ENCODE peak calls at places on chromosomes 16 and 17, in nine cellular contexts. One of them, this sample, is unnamed.
A peak's percentile ranks its signal among the peaks of the same experiment; 100 is the strongest.

GRCh38 chr17:19424934-19425868 is 14.2 kb downstream of the RNF112 start:
- DNase-seq in uterus: no peak
- DNase-seq in MM.1S: no peak
- DNase-seq in IMR-90: peak; percentile 23
- DNase-seq in neural progenitor cell: no peak
- DNase-seq in lung: no peak
- DNase-seq in keratinocyte: no peak
- DNase-seq in cardiac muscle cell: no peak
- DNase-seq in esophagus squamous epithelium: no peak
- DNase-seq in this sample: no peak

GRCh38 chr17:73257516-73257915 is 4.2 kb downstream of the CPSF4L start:
- DNase-seq in IMR-90: no peak
- DNase-seq in cardiac muscle cell: no peak
- DNase-seq in neural progenitor cell: no peak
- DNase-seq in lung: no peak
- DNase-seq in keratinocyte: no peak
- DNase-seq in uterus: peak; percentile 33
- DNase-seq in esophagus squamous epithelium: no peak
- DNase-seq in MM.1S: no peak
- DNase-seq in this sample: no peak

GRCh38 chr16:12522334-12522733 is 281.4 kb downstream of the CPPED1 start:
- DNase-seq in lung: no peak
- DNase-seq in IMR-90: no peak
- DNase-seq in cardiac muscle cell: no peak
- DNase-seq in neural progenitor cell: no peak
- DNase-seq in keratinocyte: no peak
- DNase-seq in uterus: no peak
- DNase-seq in MM.1S: no peak
- DNase-seq in esophagus squamous epithelium: no peak
- DNase-seq in this sample: no peak

GRCh38 chr17:71628306-71628705 is 492.5 kb upstream of the SOX9 start:
- DNase-seq in neural progenitor cell: no peak
- DNase-seq in lung: no peak
- DNase-seq in cardiac muscle cell: no peak
- DNase-seq in keratinocyte: no peak
- DNase-seq in uterus: no peak
- DNase-seq in MM.1S: no peak
- DNase-seq in IMR-90: no peak
- DNase-seq in esophagus squamous epithelium: no peak
- DNase-seq in this sample: no peak

GRCh38 chr16:58614212-58614611 is 15.4 kb downstream of the CNOT1 start:
- DNase-seq in cardiac muscle cell: no peak
- DNase-seq in IMR-90: peak; percentile 69
- DNase-seq in MM.1S: no peak
- DNase-seq in uterus: no peak
- DNase-seq in esophagus squamous epithelium: no peak
- DNase-seq in neural progenitor cell: no peak
- DNase-seq in keratinocyte: no peak
- DNase-seq in lung: no peak
- DNase-seq in this sample: no peak

GRCh38 chr16:9954181-9954580 is 228.0 kb downstream of the GRIN2A start:
- DNase-seq in lung: no peak
- DNase-seq in keratinocyte: no peak
- DNase-seq in neural progenitor cell: no peak
- DNase-seq in MM.1S: no peak
- DNase-seq in cardiac muscle cell: no peak
- DNase-seq in uterus: no peak
- DNase-seq in esophagus squamous epithelium: no peak
- DNase-seq in IMR-90: no peak
- DNase-seq in this sample: no peak

GRCh38 chr17:80109713-80110446 is 8.5 kb downstream of the GAA start:
- DNase-seq in IMR-90: no peak
- DNase-seq in cardiac muscle cell: no peak
- DNase-seq in MM.1S: no peak
- DNase-seq in esophagus squamous epithelium: no peak
- DNase-seq in neural progenitor cell: no peak
- DNase-seq in keratinocyte: peak; percentile 89
- DNase-seq in uterus: no peak
- DNase-seq in lung: no peak
- DNase-seq in this sample: peak; percentile 94

GRCh38 chr17:4101127-4101798 is 41.6 kb downstream of the ZZEF1 start:
- DNase-seq in cardiac muscle cell: no peak
- DNase-seq in MM.1S: peak; percentile 85
- DNase-seq in neural progenitor cell: no peak
- DNase-seq in IMR-90: peak; percentile 40
- DNase-seq in uterus: no peak
- DNase-seq in esophagus squamous epithelium: no peak
- DNase-seq in keratinocyte: no peak
- DNase-seq in lung: no peak
- DNase-seq in this sample: no peak

GRCh38 chr17:49439673-49440571 is 25.2 kb upstream of the PHB1 start:
- DNase-seq in lung: no peak
- DNase-seq in MM.1S: no peak
- DNase-seq in neural progenitor cell: peak; percentile 22
- DNase-seq in IMR-90: peak; percentile 37
- DNase-seq in uterus: no peak
- DNase-seq in keratinocyte: no peak
- DNase-seq in cardiac muscle cell: no peak
- DNase-seq in esophagus squamous epithelium: no peak
- DNase-seq in this sample: peak; percentile 56

GRCh38 chr16:70391881-70392481 is 45.3 kb downstream of the DDX19A start:
- DNase-seq in esophagus squamous epithelium: no peak
- DNase-seq in IMR-90: peak; percentile 70
- DNase-seq in MM.1S: no peak
- DNase-seq in uterus: peak; percentile 55
- DNase-seq in neural progenitor cell: no peak
- DNase-seq in lung: no peak
- DNase-seq in keratinocyte: no peak
- DNase-seq in cardiac muscle cell: no peak
- DNase-seq in this sample: no peak

GRCh38 chr16:84161011-84161410 is 15.9 kb downstream of the DNAAF1 start:
- DNase-seq in cardiac muscle cell: no peak
- DNase-seq in esophagus squamous epithelium: no peak
- DNase-seq in keratinocyte: no peak
- DNase-seq in lung: no peak
- DNase-seq in neural progenitor cell: no peak
- DNase-seq in IMR-90: no peak
- DNase-seq in MM.1S: no peak
- DNase-seq in uterus: no peak
- DNase-seq in this sample: no peak

GRCh38 chr16:65124596-65124995 is 2.7 kb upstream of the CDH11 start:
- DNase-seq in neural progenitor cell: no peak
- DNase-seq in cardiac muscle cell: no peak
- DNase-seq in keratinocyte: no peak
- DNase-seq in IMR-90: no peak
- DNase-seq in MM.1S: no peak
- DNase-seq in lung: no peak
- DNase-seq in esophagus squamous epithelium: no peak
- DNase-seq in uterus: no peak
- DNase-seq in this sample: no peak

GRCh38 chr17:31320231-31320630 is 1.2 kb downstream of the EVI2A start:
- DNase-seq in cardiac muscle cell: no peak
- DNase-seq in uterus: no peak
- DNase-seq in esophagus squamous epithelium: no peak
- DNase-seq in MM.1S: peak; percentile 43
- DNase-seq in IMR-90: no peak
- DNase-seq in lung: no peak
- DNase-seq in neural progenitor cell: no peak
- DNase-seq in keratinocyte: no peak
- DNase-seq in this sample: no peak

GRCh38 chr17:62690168-62690897 is 62.9 kb downstream of the MRC2 start:
- DNase-seq in keratinocyte: no peak
- DNase-seq in MM.1S: no peak
- DNase-seq in neural progenitor cell: no peak
- DNase-seq in esophagus squamous epithelium: no peak
- DNase-seq in uterus: no peak
- DNase-seq in lung: no peak
- DNase-seq in IMR-90: no peak
- DNase-seq in cardiac muscle cell: no peak
- DNase-seq in this sample: no peak
- TF ChIP-seq CTCF in keratinocyte: no peak
- TF ChIP-seq CTCF in MM.1S: no peak
- TF ChIP-seq CTCF in neural progenitor cell: no peak
- TF ChIP-seq CTCF in esophagus squamous epithelium: no peak
- TF ChIP-seq CTCF in uterus: no peak
- TF ChIP-seq CTCF in lung: no peak
- TF ChIP-seq CTCF in IMR-90: peak; percentile 8
- TF ChIP-seq CTCF in cardiac muscle cell: no peak
- TF ChIP-seq CTCF in this sample: no peak

GRCh38 chr16:4412159-4412558 is 4.2 kb downstream of the CORO7 start:
- DNase-seq in MM.1S: no peak
- DNase-seq in uterus: no peak
- DNase-seq in lung: no peak
- DNase-seq in cardiac muscle cell: no peak
- DNase-seq in IMR-90: no peak
- DNase-seq in keratinocyte: no peak
- DNase-seq in neural progenitor cell: no peak
- DNase-seq in esophagus squamous epithelium: no peak
- DNase-seq in this sample: no peak
- H3K9me3 ChIP-seq in MM.1S: no peaks in the 10 kb centered on the region
- H3K9me3 ChIP-seq in uterus: no peaks in the 10 kb centered on the region
- H3K9me3 ChIP-seq in lung: no peaks in the 10 kb centered on the region
- H3K9me3 ChIP-seq in cardiac muscle cell: no peaks in the 10 kb centered on the region
- H3K9me3 ChIP-seq in IMR-90: no peaks in the 10 kb centered on the region
- H3K9me3 ChIP-seq in keratinocyte: no peaks in the 10 kb centered on the region
- H3K9me3 ChIP-seq in neural progenitor cell: no peaks in the 10 kb centered on the region
- H3K9me3 ChIP-seq in esophagus squamous epithelium: no peaks in the 10 kb centered on the region
- H3K9me3 ChIP-seq in this sample: no peaks in the 10 kb centered on the region

DNA sequence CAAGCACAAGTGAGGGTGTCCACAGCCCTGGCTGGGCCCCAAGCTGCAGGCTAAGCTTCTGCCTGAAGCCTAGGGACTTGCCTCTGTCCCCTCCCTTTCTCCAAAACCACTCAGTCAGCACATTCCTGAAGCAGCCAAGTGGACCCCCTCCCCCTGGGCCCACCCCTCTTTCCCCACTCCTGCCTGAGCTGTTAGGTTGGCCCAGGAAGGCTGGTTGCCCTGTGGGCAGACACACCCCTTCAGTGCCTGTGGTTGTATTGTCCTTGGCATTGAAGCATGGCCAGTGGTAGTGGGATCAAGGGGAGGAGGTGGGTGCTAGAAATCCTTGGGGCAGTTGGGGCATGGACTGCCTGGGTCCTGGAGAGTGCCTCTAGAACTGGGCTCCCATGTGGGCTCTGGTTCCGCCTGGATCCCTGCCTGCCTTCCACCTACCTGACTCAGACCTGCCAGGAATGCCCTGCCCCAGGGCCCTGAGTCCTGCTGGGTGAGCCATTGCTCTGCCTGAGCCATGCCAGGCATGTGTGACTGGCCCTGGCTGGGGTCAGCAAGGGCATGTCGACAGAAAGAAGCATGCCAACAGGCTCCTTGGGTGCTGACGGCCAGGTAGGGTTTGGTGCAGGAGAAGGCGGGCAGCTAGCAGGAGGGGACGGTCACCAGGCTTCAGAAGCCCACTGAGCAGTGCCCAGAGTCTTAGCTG is 2.1 kb downstream of the TRAF4 start:
- DNase-seq in neural progenitor cell: no peak
- DNase-seq in IMR-90: no peak
- DNase-seq in keratinocyte: peak; percentile 77
- DNase-seq in lung: peak; percentile 55
- DNase-seq in cardiac muscle cell: no peak
- DNase-seq in uterus: no peak
- DNase-seq in esophagus squamous epithelium: no peak
- DNase-seq in MM.1S: no peak
- DNase-seq in this sample: peak; percentile 95
- H3K4me1 ChIP-seq in neural progenitor cell: peaks cover 16% of the 10 kb centered on the region
- H3K4me1 ChIP-seq in IMR-90: peaks cover 16% of the 10 kb centered on the region
- H3K4me1 ChIP-seq in keratinocyte: peaks cover 36% of the 10 kb centered on the region
- H3K4me1 ChIP-seq in lung: peaks cover 16% of the 10 kb centered on the region
- H3K4me1 ChIP-seq in cardiac muscle cell: peaks cover 15% of the 10 kb centered on the region
- H3K4me1 ChIP-seq in uterus: peaks cover 11% of the 10 kb centered on the region
- H3K4me1 ChIP-seq in esophagus squamous epithelium: peaks cover 66% of the 10 kb centered on the region
- H3K4me1 ChIP-seq in MM.1S: peaks cover 17% of the 10 kb centered on the region
- H3K4me1 ChIP-seq in this sample: peaks cover 24% of the 10 kb centered on the region

GRCh38 chr17:83012873-83013778 is 66.3 kb upstream of the METRNL start:
- DNase-seq in IMR-90: peak; percentile 97
- DNase-seq in neural progenitor cell: no peak
- DNase-seq in uterus: no peak
- DNase-seq in cardiac muscle cell: no peak
- DNase-seq in esophagus squamous epithelium: no peak
- DNase-seq in MM.1S: peak; percentile 59
- DNase-seq in keratinocyte: no peak
- DNase-seq in lung: no peak
- DNase-seq in this sample: peak; percentile 71

GRCh38 chr17:83014297-83014696 is 65.1 kb upstream of the METRNL start:
- DNase-seq in esophagus squamous epithelium: no peak
- DNase-seq in keratinocyte: no peak
- DNase-seq in uterus: no peak
- DNase-seq in neural progenitor cell: no peak
- DNase-seq in IMR-90: no peak
- DNase-seq in lung: no peak
- DNase-seq in cardiac muscle cell: no peak
- DNase-seq in MM.1S: no peak
- DNase-seq in this sample: no peak

GRCh38 chr17:83013779-83014117 is 65.7 kb upstream of the METRNL start:
- DNase-seq in cardiac muscle cell: no peak
- DNase-seq in neural progenitor cell: no peak
- DNase-seq in MM.1S: no peak
- DNase-seq in esophagus squamous epithelium: no peak
- DNase-seq in keratinocyte: no peak
- DNase-seq in IMR-90: no peak
- DNase-seq in uterus: no peak
- DNase-seq in lung: no peak
- DNase-seq in this sample: no peak

GRCh38 chr17:83018658-83019193 is 60.7 kb upstream of the METRNL start:
- DNase-seq in cardiac muscle cell: no peak
- DNase-seq in lung: no peak
- DNase-seq in keratinocyte: no peak
- DNase-seq in neural progenitor cell: no peak
- DNase-seq in esophagus squamous epithelium: no peak
- DNase-seq in uterus: no peak
- DNase-seq in MM.1S: no peak
- DNase-seq in IMR-90: no peak
- DNase-seq in this sample: peak; percentile 57

GRCh38 chr17:83015511-83015910 is 63.9 kb upstream of the METRNL start:
- DNase-seq in IMR-90: no peak
- DNase-seq in neural progenitor cell: no peak
- DNase-seq in lung: no peak
- DNase-seq in MM.1S: no peak
- DNase-seq in keratinocyte: no peak
- DNase-seq in esophagus squamous epithelium: no peak
- DNase-seq in uterus: no peak
- DNase-seq in cardiac muscle cell: no peak
- DNase-seq in this sample: peak; percentile 45
- TF ChIP-seq CTCF in IMR-90: no peak
- TF ChIP-seq CTCF in neural progenitor cell: no peak
- TF ChIP-seq CTCF in lung: no peak
- TF ChIP-seq CTCF in MM.1S: no peak
- TF ChIP-seq CTCF in keratinocyte: no peak
- TF ChIP-seq CTCF in esophagus squamous epithelium: no peak
- TF ChIP-seq CTCF in uterus: no peak
- TF ChIP-seq CTCF in cardiac muscle cell: no peak
- TF ChIP-seq CTCF in this sample: no peak

GRCh38 chr16:78926723-78927200 is 673.8 kb downstream of the MAF start:
- DNase-seq in MM.1S: no peak
- DNase-seq in cardiac muscle cell: no peak
- DNase-seq in IMR-90: no peak
- DNase-seq in esophagus squamous epithelium: no peak
- DNase-seq in lung: no peak
- DNase-seq in neural progenitor cell: no peak
- DNase-seq in keratinocyte: no peak
- DNase-seq in uterus: no peak
- DNase-seq in this sample: no peak
- H3K9me3 ChIP-seq in MM.1S: no peaks in the 10 kb centered on the region
- H3K9me3 ChIP-seq in cardiac muscle cell: no peaks in the 10 kb centered on the region
- H3K9me3 ChIP-seq in IMR-90: peaks cover 19% of the 10 kb centered on the region
- H3K9me3 ChIP-seq in esophagus squamous epithelium: no peaks in the 10 kb centered on the region
- H3K9me3 ChIP-seq in lung: no peaks in the 10 kb centered on the region
- H3K9me3 ChIP-seq in neural progenitor cell: no peaks in the 10 kb centered on the region
- H3K9me3 ChIP-seq in keratinocyte: peaks cover under 1% of the 10 kb centered on the region
- H3K9me3 ChIP-seq in uterus: no peaks in the 10 kb centered on the region
- H3K9me3 ChIP-seq in this sample: peaks cover 3% of the 10 kb centered on the region